ENCODE peak calls at places on chromosomes 13 and 19, in five cellular contexts. G is astrocyte of the cerebellum, B is T-cell, D is posterior vena cava, X is kidney glomerular epithelial cell. J is an unnamed sample.

GRCh38 chr13:78609464-78610205 is 6.3 kb upstream of the POU4F1 start:
- DNase-seq in G (no peak), B (no peak), D (peak; percentile 83), X (no peak), J (no peak)

GRCh38 chr19:14089662-14090508 is 666 bp downstream of the SAMD1 start:
- DNase-seq in G (no peak), B (peak; percentile 40), D (peak; percentile 83), X (peak; percentile 14), J (peak; percentile 57)

GRCh38 chr19:44712864-44713515 is 14.0 kb downstream of the CEACAM16 start:
- DNase-seq in G (no peak), B (no peak), D (no peak), X (no peak), J (no peak)

GRCh38 chr19:7682175-7682855 is 1.7 kb downstream of the TRAPPC5 start:
- DNase-seq in G (no peak), B (no peak), D (no peak), X (no peak), J (no peak)

GRCh38 chr19:45739498-45740439 is 6.5 kb downstream of the MEIOSIN start:
- DNase-seq in G (no peak), B (no peak), D (no peak), X (no peak), J (peak; percentile 41)

GRCh38 chr19:30857388-30857787 is 485.2 kb downstream of the ZNF536 start:
- DNase-seq in G (no peak), B (no peak), D (no peak), X (no peak), J (no peak)

GRCh38 chr13:79485014-79485441 is 4.1 kb downstream of the NDFIP2 start:
- DNase-seq in G (peak; percentile 59), B (no peak), D (no peak), X (peak; percentile 94), J (peak; percentile 22)

GRCh38 chr19:45307361-45307760 is 15.3 kb downstream of the CKM start:
- DNase-seq in G (no peak), B (no peak), D (no peak), X (no peak), J (no peak)

GRCh38 chr19:35310811-35311465 is 18.0 kb upstream of the CD22 start:
- DNase-seq in G (no peak), B (no peak), D (no peak), X (no peak), J (peak; percentile 53)

GRCh38 chr13:107734891-107735620 is 480.3 kb downstream of the LIG4 start:
- DNase-seq in G (peak; percentile 27), B (no peak), D (no peak), X (no peak), J (no peak)

GRCh38 chr13:28344163-28344562 is 150.8 kb downstream of the FLT1 start:
- DNase-seq in G (no peak), B (no peak), D (no peak), X (no peak), J (no peak)

GRCh38 chr13:87827479-87827878 is 156.3 kb downstream of the SLITRK5 start:
- DNase-seq in G (peak; percentile 3), B (no peak), D (no peak), X (peak; percentile 41), J (no peak)

GRCh38 chr13:112516218-112516617 is 71.7 kb downstream of the TUBGCP3 start:
- DNase-seq in G (no peak), B (no peak), D (no peak), X (no peak), J (no peak)

GRCh38 chr13:95896302-95896701 is 156.9 kb downstream of the UGGT2 start:
- DNase-seq in G (no peak), B (no peak), D (no peak), X (no peak), J (no peak)

GRCh38 chr19:17243854-17244617 is 1.7 kb downstream of the NR2F6 start:
- DNase-seq in G (no peak), B (no peak), D (peak; percentile 81), X (peak; percentile 9), J (peak; percentile 60)

GRCh38 chr19:6087074-6087506 is 23.2 kb downstream of the RFX2 start:
- DNase-seq in G (no peak), B (no peak), D (no peak), X (peak; percentile 52), J (no peak)

GRCh38 chr19:18194554-18195238 is 1.7 kb downstream of the MPV17L2 start:
- DNase-seq in G (peak; percentile 65), B (peak; percentile 21), D (peak; percentile 84), X (no peak), J (peak; percentile 64)

GRCh38 chr19:41718761-41719160 is 10.3 kb downstream of the CEACAM5 start:
- DNase-seq in G (no peak), B (no peak), D (no peak), X (no peak), J (no peak)

GRCh38 chr19:41309225-41310030 is 544 bp upstream of the CCDC97 start:
- DNase-seq in G (no peak), B (no peak), D (peak; percentile 73), X (no peak), J (peak; percentile 29)

GRCh38 chr13:113411216-113412023 is 41.9 kb downstream of the ADPRHL1 start:
- DNase-seq in G (peak; percentile 94), B (no peak), D (peak; percentile 80), X (peak; percentile 47), J (peak; percentile 95)

GRCh38 chr13:75226755-75227435 is 255.1 kb downstream of the TBC1D4 start:
- DNase-seq in G (peak; percentile 94), B (no peak), D (no peak), X (peak; percentile 58), J (peak; percentile 88)

GRCh38 chr13:48393030-48393697 is 19.7 kb downstream of the LPAR6 start:
- DNase-seq in G (no peak), B (no peak), D (no peak), X (no peak), J (no peak)

GRCh38 chr19:35303357-35303915 is 11.5 kb downstream of the MAG start:
- DNase-seq in G (no peak), B (no peak), D (no peak), X (no peak), J (no peak)

GRCh38 chr13:69092615-69093322 is 1014.9 kb upstream of the ATXN8OS start:
- DNase-seq in G (no peak), B (no peak), D (no peak), X (no peak), J (no peak)

GRCh38 chr19:46678110-46678732 is 17.2 kb upstream of the DACT3 start:
- DNase-seq in G (no peak), B (peak; percentile 48), D (no peak), X (no peak), J (no peak)

GRCh38 chr19:41363371-41363752 is 587 bp downstream of the B9D2 start:
- DNase-seq in G (no peak), B (no peak), D (no peak), X (no peak), J (no peak)

GRCh38 chr13:108178105-108178504 is 37.2 kb downstream of the LIG4 start:
- DNase-seq in G (no peak), B (no peak), D (no peak), X (no peak), J (no peak)

GRCh38 chr19:44847144-44848035 is 1.3 kb downstream of the NECTIN2 start:
- DNase-seq in G (no peak), B (no peak), D (peak; percentile 91), X (peak; percentile 57), J (peak; percentile 64)

J was measured in RPMI7951.